ENCODE peak calls at places on chromosomes 6 and 20, in five cellular contexts. One of them, this sample, is unnamed.

GRCh38 chr6:19472850-19473249 is 364.3 kb upstream of the ID4 start:
- DNase-seq in stimulated activated CD8-positive, alpha-beta memory T cell treated with anti-CD3 and anti-CD28 coated beads, Interleukin-4, amount 100 ng/mL, for 48 hours: no peak
- DNase-seq in breast epithelium: no peak
- DNase-seq in lung: no peak
- DNase-seq in naive thymus-derived CD4-positive, alpha-beta T cell: no peak
- DNase-seq in this sample: peak

GRCh38 chr20:1430004-1430451 is 36.6 kb downstream of the NSFL1C start:
- DNase-seq in stimulated activated CD8-positive, alpha-beta memory T cell treated with anti-CD3 and anti-CD28 coated beads, Interleukin-4, amount 100 ng/mL, for 48 hours: no peak
- DNase-seq in breast epithelium: no peak
- DNase-seq in lung: no peak
- DNase-seq in naive thymus-derived CD4-positive, alpha-beta T cell: no peak
- DNase-seq in this sample: no peak

GRCh38 chr20:52493177-52493711 is 301.7 kb upstream of the ZFP64 start:
- DNase-seq in stimulated activated CD8-positive, alpha-beta memory T cell treated with anti-CD3 and anti-CD28 coated beads, Interleukin-4, amount 100 ng/mL, for 48 hours: no peak
- DNase-seq in breast epithelium: no peak
- DNase-seq in lung: no peak
- DNase-seq in naive thymus-derived CD4-positive, alpha-beta T cell: no peak
- DNase-seq in this sample: no peak

GRCh38 chr6:26537846-26538571 is at the start of gene HMGN4:
- DNase-seq in stimulated activated CD8-positive, alpha-beta memory T cell treated with anti-CD3 and anti-CD28 coated beads, Interleukin-4, amount 100 ng/mL, for 48 hours: peak
- DNase-seq in breast epithelium: peak
- DNase-seq in lung: peak
- DNase-seq in naive thymus-derived CD4-positive, alpha-beta T cell: peak
- DNase-seq in this sample: peak

GRCh38 chr6:1016329-1017302 is 295.3 kb upstream of the FOXQ1 start:
- DNase-seq in stimulated activated CD8-positive, alpha-beta memory T cell treated with anti-CD3 and anti-CD28 coated beads, Interleukin-4, amount 100 ng/mL, for 48 hours: no peak
- DNase-seq in breast epithelium: no peak
- DNase-seq in lung: no peak
- DNase-seq in naive thymus-derived CD4-positive, alpha-beta T cell: no peak
- DNase-seq in this sample: no peak

GRCh38 chr20:43448748-43449535 is 8.8 kb upstream of the SRSF6 start:
- DNase-seq in stimulated activated CD8-positive, alpha-beta memory T cell treated with anti-CD3 and anti-CD28 coated beads, Interleukin-4, amount 100 ng/mL, for 48 hours: peak
- DNase-seq in breast epithelium: no peak
- DNase-seq in lung: no peak
- DNase-seq in naive thymus-derived CD4-positive, alpha-beta T cell: no peak
- DNase-seq in this sample: peak

GRCh38 chr6:90103056-90103793 is 193.4 kb downstream of the BACH2 start:
- DNase-seq in stimulated activated CD8-positive, alpha-beta memory T cell treated with anti-CD3 and anti-CD28 coated beads, Interleukin-4, amount 100 ng/mL, for 48 hours: peak
- DNase-seq in breast epithelium: no peak
- DNase-seq in lung: no peak
- DNase-seq in naive thymus-derived CD4-positive, alpha-beta T cell: no peak
- DNase-seq in this sample: no peak

GRCh38 chr6:139337830-139338229 is 36.6 kb downstream of the CITED2 start:
- DNase-seq in stimulated activated CD8-positive, alpha-beta memory T cell treated with anti-CD3 and anti-CD28 coated beads, Interleukin-4, amount 100 ng/mL, for 48 hours: no peak
- DNase-seq in breast epithelium: peak
- DNase-seq in lung: no peak
- DNase-seq in naive thymus-derived CD4-positive, alpha-beta T cell: no peak
- DNase-seq in this sample: no peak

GRCh38 chr20:56925696-56926101 is 296.6 kb downstream of the TFAP2C start:
- DNase-seq in stimulated activated CD8-positive, alpha-beta memory T cell treated with anti-CD3 and anti-CD28 coated beads, Interleukin-4, amount 100 ng/mL, for 48 hours: no peak
- DNase-seq in breast epithelium: no peak
- DNase-seq in lung: no peak
- DNase-seq in naive thymus-derived CD4-positive, alpha-beta T cell: no peak
- DNase-seq in this sample: no peak

GRCh38 chr6:34718867-34719441 is 22.4 kb upstream of the ILRUN start:
- DNase-seq in stimulated activated CD8-positive, alpha-beta memory T cell treated with anti-CD3 and anti-CD28 coated beads, Interleukin-4, amount 100 ng/mL, for 48 hours: no peak
- DNase-seq in breast epithelium: no peak
- DNase-seq in lung: no peak
- DNase-seq in naive thymus-derived CD4-positive, alpha-beta T cell: no peak
- DNase-seq in this sample: no peak

GRCh38 chr20:34300809-34301586 is 2.2 kb downstream of the AHCY start:
- DNase-seq in stimulated activated CD8-positive, alpha-beta memory T cell treated with anti-CD3 and anti-CD28 coated beads, Interleukin-4, amount 100 ng/mL, for 48 hours: no peak
- DNase-seq in breast epithelium: no peak
- DNase-seq in lung: no peak
- DNase-seq in naive thymus-derived CD4-positive, alpha-beta T cell: no peak
- DNase-seq in this sample: peak

GRCh38 chr6:109705258-109705657 is 14.2 kb downstream of the FIG4 start:
- DNase-seq in stimulated activated CD8-positive, alpha-beta memory T cell treated with anti-CD3 and anti-CD28 coated beads, Interleukin-4, amount 100 ng/mL, for 48 hours: peak
- DNase-seq in breast epithelium: peak
- DNase-seq in lung: peak
- DNase-seq in naive thymus-derived CD4-positive, alpha-beta T cell: peak
- DNase-seq in this sample: peak

GRCh38 chr6:136989591-136990578 is 54.9 kb downstream of the IL20RA start:
- DNase-seq in stimulated activated CD8-positive, alpha-beta memory T cell treated with anti-CD3 and anti-CD28 coated beads, Interleukin-4, amount 100 ng/mL, for 48 hours: no peak
- DNase-seq in breast epithelium: no peak
- DNase-seq in lung: no peak
- DNase-seq in naive thymus-derived CD4-positive, alpha-beta T cell: no peak
- DNase-seq in this sample: no peak

GRCh38 chr6:148169701-148170100 is 172.9 kb upstream of the SASH1 start:
- DNase-seq in stimulated activated CD8-positive, alpha-beta memory T cell treated with anti-CD3 and anti-CD28 coated beads, Interleukin-4, amount 100 ng/mL, for 48 hours: no peak
- DNase-seq in breast epithelium: no peak
- DNase-seq in lung: no peak
- DNase-seq in naive thymus-derived CD4-positive, alpha-beta T cell: no peak
- DNase-seq in this sample: no peak